ENCODE peak calls at places on chromosome 4, in four cellular contexts. V, W, F and C are unnamed samples.
A peak's percentile ranks its signal among the peaks of the same experiment; 100 is the strongest.

GRCh38 chr4:30181512-30181911 is 538.7 kb upstream of the PCDH7 start:
- DNase-seq in V (no peak), W (no peak), F (no peak), C (no peak)

GRCh38 chr4:1578968-1579833 is 104.9 kb downstream of the FAM53A start:
- DNase-seq in V (peak; percentile 39), W (no peak), F (peak; percentile 59), C (peak; percentile 93)

GRCh38 chr4:961651-962230 is 11.6 kb downstream of the DGKQ start:
- DNase-seq in V (no peak), W (no peak), F (no peak), C (no peak)

GRCh38 chr4:174037049-174037448 is 246.4 kb downstream of the FBXO8 start:
- DNase-seq in V (no peak), W (no peak), F (peak; percentile 4), C (no peak)

GRCh38 chr4:121484633-121485032 is 103.8 kb upstream of the QRFPR start:
- DNase-seq in V (peak; percentile 47), W (no peak), F (peak; percentile 64), C (peak; percentile 68)

GRCh38 chr4:14701389-14701788 is 300.9 kb upstream of the CPEB2 start:
- DNase-seq in V (no peak), W (no peak), F (no peak), C (no peak)

GRCh38 chr4:25376754-25377571 is at the start of gene ANAPC4:
- DNase-seq in V (peak; percentile 95), W (peak; percentile 47), F (peak; percentile 82), C (peak; percentile 99)

GRCh38 chr4:175440776-175441175 is 371.3 kb downstream of the GPM6A start:
- DNase-seq in V (no peak), W (no peak), F (peak; percentile 21), C (no peak)

GRCh38 chr4:26459054-26459755 is 31.1 kb downstream of the CCKAR start:
- DNase-seq in V (peak; percentile 56), W (no peak), F (peak; percentile 71), C (peak; percentile 68)

GRCh38 chr4:123478859-123479345 is 82.3 kb downstream of the SPRY1 start:
- DNase-seq in V (peak; percentile 15), W (no peak), F (peak; percentile 72), C (no peak)

GRCh38 chr4:110184124-110184790 is 14.2 kb downstream of the ELOVL6 start:
- DNase-seq in V (no peak), W (no peak), F (no peak), C (no peak)

GRCh38 chr4:15794905-15795304 is 16.8 kb downstream of the CD38 start:
- DNase-seq in V (no peak), W (no peak), F (no peak), C (no peak)

GRCh38 chr4:41260315-41260714 is 3.6 kb downstream of the UCHL1 start:
- DNase-seq in V (no peak), W (no peak), F (no peak), C (no peak)

GRCh38 chr4:184983660-184984356 is 34.5 kb upstream of the HELT start:
- DNase-seq in V (peak; percentile 39), W (no peak), F (peak; percentile 47), C (peak; percentile 93)

GRCh38 chr4:1841201-1841885 is 14.6 kb downstream of the LETM1 start:
- DNase-seq in V (no peak), W (no peak), F (no peak), C (no peak)

GRCh38 chr4:32148120-32148666 is 1428.0 kb downstream of the PCDH7 start:
- DNase-seq in V (no peak), W (no peak), F (peak; percentile 71), C (no peak)